ENCODE peak calls at places on chromosomes 2 and 18, in eight cellular contexts. F is K562, T is MM.1S, X is H9, Y is colonic mucosa, N is astrocyte, E is HepG2, W is HCT116. K is an unnamed sample.

GRCh38 chr18:10526211-10526949 is 553 bp downstream of the NAPG start:
- DNase-seq in F (peak), T (peak), X (peak), Y (peak), N (peak), E (peak), W (no peak), K (peak)

GRCh38 chr18:9705183-9705864 is 2.8 kb upstream of the RAB31 start:
- DNase-seq in F (peak), T (no peak), X (no peak), Y (no peak), N (peak), E (no peak), W (no peak), K (peak)

GRCh38 chr2:102606353-102606752 is 13.0 kb upstream of the SLC9A2 start:
- DNase-seq in F (no peak), T (no peak), X (no peak), Y (no peak), N (no peak), E (no peak), W (no peak), K (peak)

GRCh38 chr2:220269421-220269820 is 642.0 kb downstream of the SLC4A3 start:
- DNase-seq in F (no peak), T (no peak), X (peak), Y (no peak), N (no peak), E (no peak), W (no peak), K (no peak)

GRCh38 chr18:79779021-79779699 is 18.6 kb upstream of the KCNG2 start:
- DNase-seq in F (no peak), T (no peak), X (no peak), Y (no peak), N (no peak), E (no peak), W (no peak), K (no peak)

GRCh38 chr2:227415538-227416424 is 28.0 kb upstream of the SCYGR1 start:
- DNase-seq in F (no peak), T (peak), X (no peak), Y (no peak), N (peak), E (no peak), W (no peak), K (peak)

GRCh38 chr2:63696496-63696895 is 107.7 kb downstream of the MDH1 start:
- DNase-seq in F (no peak), T (no peak), X (no peak), Y (no peak), N (peak), E (no peak), W (no peak), K (no peak)

GRCh38 chr2:224178085-224178484 is 139.0 kb upstream of the SERPINE2 start:
- DNase-seq in F (no peak), T (no peak), X (no peak), Y (no peak), N (peak), E (no peak), W (no peak), K (no peak)

GRCh38 chr2:65064728-65065552 is 8.7 kb downstream of the CEP68 start:
- DNase-seq in F (peak), T (peak), X (no peak), Y (peak), N (peak), E (peak), W (no peak), K (peak)

GRCh38 chr18:354003-354402 is 86.2 kb upstream of the THOC1 start:
- DNase-seq in F (no peak), T (no peak), X (no peak), Y (no peak), N (no peak), E (no peak), W (no peak), K (no peak)

GRCh38 chr2:64361151-64361938 is 92.6 kb upstream of the LGALSL start:
- DNase-seq in F (no peak), T (no peak), X (no peak), Y (no peak), N (no peak), E (no peak), W (no peak), K (no peak)

GRCh38 chr2:99651930-99652670 is 162.3 kb upstream of the REV1 start:
- DNase-seq in F (no peak), T (no peak), X (no peak), Y (no peak), N (peak), E (no peak), W (no peak), K (peak)

GRCh38 chr2:221817052-221817451 is 244.9 kb upstream of the EPHA4 start:
- DNase-seq in F (no peak), T (no peak), X (no peak), Y (no peak), N (peak), E (no peak), W (no peak), K (no peak)

GRCh38 chr2:189876271-189876670 is 92.0 kb downstream of the PMS1 start:
- DNase-seq in F (no peak), T (no peak), X (no peak), Y (no peak), N (no peak), E (no peak), W (no peak), K (no peak)

GRCh38 chr2:234861841-234862735 is 89.7 kb upstream of the SH3BP4 start:
- DNase-seq in F (no peak), T (no peak), X (no peak), Y (no peak), N (no peak), E (no peak), W (no peak), K (peak)

GRCh38 chr2:37325625-37326071 is 1.0 kb upstream of the PRKD3 start:
- DNase-seq in F (no peak), T (peak), X (no peak), Y (peak), N (no peak), E (no peak), W (no peak), K (no peak)

GRCh38 chr2:167732251-167732788 is 515.1 kb downstream of the STK39 start:
- DNase-seq in F (no peak), T (no peak), X (no peak), Y (no peak), N (no peak), E (no peak), W (no peak), K (no peak)

GRCh38 chr2:70726947-70727725 is 40.9 kb downstream of the ADD2 start:
- DNase-seq in F (no peak), T (no peak), X (peak), Y (no peak), N (peak), E (no peak), W (peak), K (no peak)

GRCh38 chr2:3289526-3289925 is 88.1 kb downstream of the EIPR1 start:
- DNase-seq in F (no peak), T (no peak), X (no peak), Y (no peak), N (no peak), E (no peak), W (no peak), K (no peak)

GRCh38 chr2:70688427-70688826 is 79.6 kb downstream of the ADD2 start:
- DNase-seq in F (no peak), T (no peak), X (peak), Y (no peak), N (no peak), E (no peak), W (no peak), K (no peak)

GRCh38 chr2:1791670-1792069 is 47.4 kb upstream of the PXDN start:
- DNase-seq in F (no peak), T (no peak), X (no peak), Y (no peak), N (no peak), E (no peak), W (no peak), K (peak)

GRCh38 chr2:122136071-122136470 is 380.6 kb downstream of the TSN start:
- DNase-seq in F (peak), T (no peak), X (peak), Y (no peak), N (no peak), E (peak), W (peak), K (peak)

GRCh38 chr18:7926526-7926925 is 359.4 kb downstream of the PTPRM start:
- DNase-seq in F (no peak), T (no peak), X (peak), Y (no peak), N (no peak), E (peak), W (peak), K (no peak)

DNA sequence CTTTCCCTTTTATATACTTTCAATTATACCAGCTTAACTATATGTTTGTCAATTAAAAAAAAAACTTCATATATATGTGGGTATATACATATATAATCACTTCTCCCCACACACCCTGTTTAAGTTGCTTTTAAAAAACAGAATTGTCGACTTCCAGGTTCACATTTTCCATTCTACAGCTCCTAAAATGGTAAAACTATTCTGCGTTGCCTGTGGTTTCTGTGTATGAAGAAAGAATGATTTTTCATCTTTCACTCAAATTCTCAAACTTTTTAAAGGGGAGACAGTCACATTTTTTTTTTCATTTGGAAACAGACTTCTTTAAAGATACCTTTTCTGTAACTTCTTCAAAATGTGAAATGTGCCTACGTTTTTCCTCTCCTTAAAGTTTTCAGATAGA is 713.8 kb downstream of the TDRD15 start:
- DNase-seq in F (no peak), T (no peak), X (no peak), Y (no peak), N (no peak), E (no peak), W (no peak), K (no peak)
- H3K9ac ChIP-seq in F (no peak), T (no peak), X (no peak), Y (no peak), N (no peak), E (no peak), W (no peak), K (peak)

GRCh38 chr2:174341995-174342571 is 7.3 kb downstream of the SP9 start:
- DNase-seq in F (no peak), T (no peak), X (no peak), Y (no peak), N (no peak), E (no peak), W (no peak), K (peak)
- H3K9ac ChIP-seq in F (no peak), T (no peak), X (no peak), Y (no peak), N (no peak), E (no peak), W (no peak), K (no peak)

GRCh38 chr18:25735447-25735846 is 355.0 kb downstream of the SS18 start:
- DNase-seq in F (no peak), T (no peak), X (no peak), Y (no peak), N (no peak), E (no peak), W (no peak), K (no peak)

GRCh38 chr18:25734336-25734735 is 356.1 kb downstream of the SS18 start:
- DNase-seq in F (no peak), T (no peak), X (no peak), Y (no peak), N (no peak), E (no peak), W (no peak), K (no peak)

GRCh38 chr18:25736516-25736915 is 353.9 kb downstream of the SS18 start:
- DNase-seq in F (no peak), T (no peak), X (no peak), Y (no peak), N (peak), E (no peak), W (no peak), K (no peak)

GRCh38 chr18:25739356-25739755 is 351.1 kb downstream of the SS18 start:
- DNase-seq in F (no peak), T (no peak), X (no peak), Y (no peak), N (no peak), E (no peak), W (no peak), K (no peak)

GRCh38 chr18:25737710-25738251 is 352.6 kb downstream of the SS18 start:
- DNase-seq in F (no peak), T (no peak), X (no peak), Y (no peak), N (peak), E (peak), W (peak), K (peak)
- H3K9ac ChIP-seq in F (no peak), T (no peak), X (no peak), Y (no peak), N (peak), E (no peak), W (no peak), K (no peak)

GRCh38 chr2:232538671-232539070 is 821 bp upstream of the CHRNG start:
- DNase-seq in F (no peak), T (no peak), X (no peak), Y (no peak), N (no peak), E (no peak), W (no peak), K (no peak)

GRCh38 chr2:232539298-232540231 is at the start of gene CHRNG:
- DNase-seq in F (no peak), T (no peak), X (peak), Y (no peak), N (no peak), E (no peak), W (no peak), K (no peak)

GRCh38 chr2:232541961-232542714 is 2.6 kb downstream of the CHRNG start:
- DNase-seq in F (peak), T (no peak), X (no peak), Y (no peak), N (no peak), E (no peak), W (no peak), K (no peak)

GRCh38 chr2:232541195-232541960 is 1.9 kb downstream of the CHRNG start:
- DNase-seq in F (peak), T (no peak), X (no peak), Y (no peak), N (no peak), E (no peak), W (no peak), K (no peak)

GRCh38 chr2:232540441-232541041 is 1.0 kb downstream of the CHRNG start:
- DNase-seq in F (peak), T (no peak), X (no peak), Y (no peak), N (no peak), E (no peak), W (no peak), K (no peak)
- H3K9ac ChIP-seq in F (no peak), T (no peak), X (no peak), Y (no peak), N (no peak), E (no peak), W (no peak), K (no peak)

DNA sequence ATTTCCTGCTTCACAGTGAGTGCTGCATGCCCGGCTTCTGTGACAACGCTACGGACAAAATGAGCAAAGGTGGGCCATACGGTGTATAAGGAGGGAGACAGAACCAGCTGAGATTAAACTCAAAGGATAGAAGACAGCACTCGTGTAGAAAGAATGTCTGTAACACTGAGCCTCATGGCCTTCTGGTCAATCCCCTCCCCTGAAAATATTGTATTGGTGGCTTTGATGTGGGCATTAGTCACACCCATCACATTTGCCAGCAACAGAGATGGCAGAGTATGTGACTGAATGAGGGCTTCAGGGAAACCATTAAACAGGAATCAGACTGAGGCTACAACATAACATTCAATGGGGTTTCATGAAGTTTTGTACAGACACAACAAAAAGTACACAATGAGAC is 287.8 kb upstream of the CCDC68 start:
- DNase-seq in F (no peak), T (no peak), X (no peak), Y (no peak), N (no peak), E (no peak), W (no peak), K (no peak)
- H3K9ac ChIP-seq in F (no peak), T (no peak), X (no peak), Y (no peak), N (no peak), E (no peak), W (no peak), K (no peak)

DNA sequence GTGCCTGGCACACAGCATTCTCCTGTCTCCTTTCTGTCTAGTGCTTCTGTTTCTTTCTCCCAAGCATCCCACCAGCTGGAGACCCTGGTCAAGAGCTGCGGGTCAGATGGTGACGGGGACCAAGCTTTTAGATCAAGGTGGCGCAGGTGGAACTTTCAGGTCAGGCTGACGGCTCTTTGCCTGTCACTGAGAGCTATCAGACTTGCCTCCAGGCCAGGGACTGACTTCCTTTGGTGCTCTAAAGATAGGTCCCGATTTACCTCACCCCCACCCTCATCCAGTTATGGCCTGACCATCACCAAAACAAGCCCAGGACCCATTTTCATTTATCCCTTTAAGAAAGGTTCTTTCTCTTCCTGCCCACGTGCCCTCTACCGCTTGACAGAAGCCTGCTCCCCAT is 1.2 kb upstream of the EMILIN1 start:
- DNase-seq in F (no peak), T (peak), X (no peak), Y (no peak), N (no peak), E (no peak), W (no peak), K (no peak)
- H3K9ac ChIP-seq in F (no peak), T (peak), X (no peak), Y (no peak), N (no peak), E (no peak), W (no peak), K (no peak)

DNA sequence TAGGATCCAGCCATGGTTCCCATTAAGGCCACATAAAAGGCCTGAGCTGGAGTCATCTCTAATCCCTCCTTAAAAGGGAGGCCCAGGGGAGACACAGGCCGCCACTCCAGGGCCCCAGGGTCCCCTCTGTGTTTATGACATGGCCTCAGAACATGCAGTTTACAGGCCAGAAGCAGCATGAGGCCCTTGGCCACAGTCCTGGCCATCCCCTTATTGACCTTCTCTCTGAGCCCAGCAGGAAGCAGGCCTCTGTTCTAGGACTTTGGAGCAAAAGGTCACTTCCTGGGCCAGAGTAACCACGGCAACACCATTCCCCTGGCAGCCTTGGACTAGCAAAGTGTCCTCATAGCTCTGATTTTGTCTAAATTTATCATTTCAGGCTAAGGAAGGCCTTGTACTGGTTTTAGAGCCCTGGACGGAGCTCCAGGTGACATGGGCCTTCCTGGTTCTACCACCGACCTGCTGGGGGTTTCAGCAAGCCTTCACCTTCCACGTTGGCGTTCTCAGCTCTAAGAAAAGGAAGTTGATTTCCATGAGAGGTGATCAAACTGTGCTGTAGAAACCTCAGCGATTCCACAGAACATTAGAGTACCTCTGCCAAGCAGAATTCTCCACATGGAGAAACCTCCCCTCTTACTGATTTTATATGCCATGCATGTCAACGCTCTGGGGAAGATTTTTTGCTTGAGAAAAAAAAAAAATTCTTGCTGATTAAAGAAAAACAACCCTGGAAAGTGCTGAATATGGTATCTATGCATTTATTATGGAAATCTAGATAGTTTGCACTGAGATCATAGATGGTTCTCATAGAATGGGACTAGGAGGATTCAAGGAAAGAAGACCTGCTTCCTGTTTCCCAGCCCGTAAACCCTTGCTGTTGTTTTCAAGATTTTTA is 53.7 kb downstream of the HS1BP3 start:
- DNase-seq in F (no peak), T (no peak), X (no peak), Y (no peak), N (no peak), E (peak), W (no peak), K (no peak)
- H3K9ac ChIP-seq in F (no peak), T (no peak), X (no peak), Y (no peak), N (no peak), E (peak), W (no peak), K (peak)

GRCh38 chr2:237664151-237664550 is 36.8 kb downstream of the LRRFIP1 start:
- DNase-seq in F (no peak), T (no peak), X (no peak), Y (no peak), N (no peak), E (no peak), W (no peak), K (no peak)

GRCh38 chr2:237662671-237663093 is 35.3 kb downstream of the LRRFIP1 start:
- DNase-seq in F (peak), T (peak), X (peak), Y (peak), N (peak), E (peak), W (peak), K (peak)

GRCh38 chr2:237661799-237662328 is 34.5 kb downstream of the LRRFIP1 start:
- DNase-seq in F (no peak), T (no peak), X (no peak), Y (no peak), N (no peak), E (no peak), W (no peak), K (no peak)

GRCh38 chr2:237665713-237666143 is 38.3 kb downstream of the LRRFIP1 start:
- DNase-seq in F (no peak), T (no peak), X (peak), Y (no peak), N (no peak), E (peak), W (no peak), K (no peak)

DNA sequence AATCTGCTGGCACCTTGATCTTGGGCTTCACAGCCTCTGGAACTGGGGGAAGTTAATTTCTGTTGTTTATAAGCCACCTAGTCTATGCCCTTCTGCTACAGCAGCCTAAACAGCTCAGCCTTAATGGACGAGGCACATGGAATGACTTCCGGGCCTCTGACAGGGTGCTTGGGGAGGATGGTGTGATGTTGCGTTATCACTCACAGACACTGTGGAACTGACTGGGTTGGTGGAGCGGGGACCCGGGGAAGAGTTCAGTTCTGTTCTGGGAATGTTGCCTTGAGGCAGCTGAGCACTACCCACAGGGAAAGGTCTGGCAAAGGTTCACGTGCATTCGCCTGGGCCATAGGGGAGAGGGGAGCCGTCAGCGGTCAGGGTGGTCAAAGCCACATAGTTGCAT is 36.1 kb downstream of the LRRFIP1 start:
- DNase-seq in F (no peak), T (no peak), X (no peak), Y (no peak), N (no peak), E (no peak), W (no peak), K (no peak)
- H3K9ac ChIP-seq in F (no peak), T (no peak), X (no peak), Y (no peak), N (no peak), E (no peak), W (no peak), K (peak)

K was measured in adipocyte.